ENCODE peak calls at places on chromosomes 4 and X, in ten cellular contexts. D, Q, V, B, Z, K, N, O, T and P are unnamed samples.

GRCh38 chrX:20857746-20858145 is 516.5 kb upstream of the CNKSR2 start:
- DNase-seq in T (no peak), D (peak; percentile 5), B (no peak), V (no peak), K (no peak), Z (no peak), N (no peak), O (peak; percentile 82), Q (no peak), P (no peak)

GRCh38 chr4:184868623-184869022 is 42.9 kb upstream of the ACSL1 start:
- DNase-seq in O (no peak), D (no peak), Z (no peak), B (no peak), K (no peak), N (no peak), T (no peak), V (no peak), Q (no peak), P (no peak)

GRCh38 chrX:39337461-39337860 is 536.2 kb downstream of the MID1IP1 start:
- DNase-seq in Q (no peak), T (no peak), N (no peak), D (no peak), O (no peak), V (peak; percentile 22), K (no peak), Z (no peak), B (no peak), P (no peak)

GRCh38 chr4:184417802-184418511 is 56.4 kb downstream of the IRF2 start:
- DNase-seq in T (no peak), Z (no peak), D (no peak), V (no peak), B (peak; percentile 58), K (no peak), Q (peak; percentile 22), N (no peak), O (peak; percentile 87), P (no peak)

GRCh38 chr4:129240816-129241215 is 144.9 kb downstream of the C4orf33 start:
- DNase-seq in T (no peak), O (no peak), K (peak; percentile 50), N (no peak), B (peak; percentile 35), Q (no peak), Z (no peak), D (no peak), V (no peak), P (no peak)

GRCh38 chr4:57154191-57154590 is 44.0 kb upstream of the IGFBP7 start:
- DNase-seq in D (no peak), T (no peak), K (no peak), V (no peak), N (no peak), Q (no peak), O (peak; percentile 8), Z (no peak), B (no peak), P (no peak)

GRCh38 chrX:147920161-147920666 is 8.5 kb downstream of the FMR1 start:
- DNase-seq in K (no peak), T (no peak), Q (no peak), V (no peak), D (no peak), N (no peak), O (no peak), Z (no peak), B (no peak), P (no peak)

GRCh38 chr4:1366371-1367229 is 19.6 kb downstream of the UVSSA start:
- DNase-seq in K (no peak), Z (peak; percentile 9), V (no peak), Q (no peak), N (no peak), B (no peak), T (no peak), D (no peak), O (no peak), P (no peak)

GRCh38 chr4:64756016-64756415 is 346.8 kb upstream of the TECRL start:
- DNase-seq in O (peak; percentile 73), D (no peak), Z (no peak), V (no peak), B (peak; percentile 16), K (no peak), Q (no peak), N (no peak), T (no peak), P (no peak)

GRCh38 chr4:31530555-31530954 is 810.4 kb downstream of the PCDH7 start:
- DNase-seq in Q (no peak), N (no peak), V (no peak), T (no peak), K (no peak), D (no peak), B (no peak), O (no peak), Z (no peak), P (no peak)

GRCh38 chr4:141788169-141788915 is 152.0 kb downstream of the IL15 start:
- DNase-seq in B (peak; percentile 76), K (no peak), T (no peak), N (no peak), Q (no peak), D (no peak), O (peak; percentile 65), Z (no peak), V (no peak), P (no peak)

GRCh38 chrX:12956704-12957541 is 18.0 kb upstream of the TMSB4X start:
- DNase-seq in T (no peak), N (peak; percentile 49), O (peak; percentile 68), K (peak; percentile 26), V (no peak), Z (no peak), B (no peak), Q (peak; percentile 74), D (no peak), P (no peak)

GRCh38 chrX:107118322-107119147 is at the start of gene RBM41:
- DNase-seq in Z (peak; percentile 69), B (peak; percentile 68), N (peak; percentile 49), T (peak; percentile 86), Q (peak; percentile 86), O (peak; percentile 79), D (peak; percentile 44), K (peak; percentile 85), V (peak; percentile 60), P (peak; percentile 50)

GRCh38 chr4:164467493-164467892 is 286.4 kb upstream of the SMIM31 start:
- DNase-seq in B (no peak), K (no peak), D (no peak), N (no peak), Q (no peak), T (no peak), O (no peak), Z (no peak), V (no peak), P (no peak)

GRCh38 chr4:112302320-112303274 is 5.4 kb downstream of the ALPK1 start:
- DNase-seq in Z (no peak), B (no peak), T (no peak), D (no peak), V (no peak), O (no peak), Q (no peak), N (no peak), K (no peak), P (no peak)

GRCh38 chr4:112296949-112297483 is at the start of gene ALPK1:
- DNase-seq in T (no peak), N (no peak), Z (no peak), Q (no peak), K (no peak), O (peak; percentile 95), D (no peak), V (no peak), B (peak; percentile 74), P (no peak)

DNA sequence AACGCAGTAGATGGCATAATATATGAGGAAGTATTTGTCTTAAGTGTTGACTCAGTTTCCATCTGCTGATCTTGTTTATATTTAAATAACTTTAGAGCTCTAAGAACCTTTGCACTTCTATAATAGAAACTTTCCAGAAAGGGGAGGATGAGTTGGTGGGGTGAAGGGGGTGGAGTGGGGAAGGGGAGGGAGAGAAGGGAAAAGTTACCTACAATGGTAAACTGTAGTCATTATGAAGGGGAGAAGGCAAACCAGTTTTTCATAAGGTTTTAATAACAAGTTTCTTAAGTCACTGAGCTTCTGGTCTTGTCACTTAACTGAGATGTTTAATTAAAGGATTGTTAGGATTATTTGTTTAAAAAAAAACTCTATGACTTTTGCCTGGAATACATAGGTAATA is 326 bp downstream of the ALPK1 start:
- DNase-seq in T (no peak), Q (no peak), K (no peak), B (no peak), Z (no peak), V (no peak), O (no peak), N (no peak), D (no peak), P (no peak)
- TF ChIP-seq CTCF in T (no peak), Q (no peak), K (no peak), B (no peak), Z (no peak), V (no peak), O (no peak), N (no peak), D (no peak), P (no peak)

DNA sequence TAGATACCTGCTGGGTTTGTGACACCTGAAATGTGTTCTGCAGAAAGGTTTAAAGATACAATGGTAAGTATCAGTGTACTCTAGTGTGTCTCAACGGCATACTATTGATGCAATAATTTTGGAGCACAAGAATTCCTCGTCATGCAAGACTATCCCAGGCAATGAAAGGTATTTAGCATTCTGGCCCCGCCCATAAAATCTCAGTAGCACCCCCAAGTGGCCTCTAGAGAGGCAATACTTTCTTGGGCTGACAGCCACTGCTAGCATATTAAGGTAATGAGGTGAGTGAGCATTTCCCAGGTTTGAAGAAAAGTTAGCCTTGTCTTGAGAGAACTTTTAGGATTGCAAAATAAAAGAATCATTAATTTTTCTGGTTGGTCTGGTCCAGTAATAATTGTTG is 24.0 kb downstream of the TAB3 start:
- DNase-seq in D (no peak), B (no peak), Q (peak; percentile 30), T (no peak), O (peak; percentile 22), V (no peak), Z (no peak), K (peak; percentile 21), N (no peak), P (peak; percentile 4)
- TF ChIP-seq CTCF in D (peak; percentile 40), B (peak; percentile 34), Q (peak; percentile 12), T (no peak), O (peak; percentile 11), V (no peak), Z (no peak), K (no peak), N (no peak), P (no peak)

GRCh38 chr4:7014815-7015214 is 28.4 kb upstream of the TADA2B start:
- DNase-seq in D (no peak), Z (no peak), K (no peak), V (no peak), N (no peak), B (no peak), Q (no peak), T (no peak), O (no peak), P (no peak)
- TF ChIP-seq CTCF in D (no peak), Z (no peak), K (no peak), V (no peak), N (no peak), B (no peak), Q (no peak), T (no peak), O (no peak), P (no peak)

DNA sequence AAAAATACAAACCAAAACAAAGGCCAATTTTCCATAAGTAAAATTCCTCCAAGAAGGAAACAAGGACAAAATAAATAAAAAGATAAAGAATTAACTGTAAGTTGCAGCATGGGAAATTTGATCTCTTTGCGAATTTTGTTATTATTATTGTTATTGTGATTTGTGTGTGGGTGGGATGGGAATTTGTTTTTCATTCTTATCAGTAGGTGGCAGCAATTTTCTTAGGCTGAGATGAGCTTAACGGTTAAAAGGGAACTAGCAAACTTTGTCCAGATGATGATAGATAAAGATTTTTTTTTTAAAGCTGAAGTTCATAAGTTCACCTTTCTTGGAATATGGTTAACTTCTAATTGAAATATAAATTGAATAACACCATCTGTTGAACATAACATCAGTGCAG is 83.2 kb upstream of the IL1RAPL2 start:
- DNase-seq in V (no peak), B (no peak), D (no peak), T (no peak), O (peak; percentile 1), N (no peak), Z (no peak), Q (no peak), K (no peak), P (no peak)
- TF ChIP-seq CTCF in V (no peak), B (peak; percentile 4), D (peak; percentile 46), T (no peak), O (no peak), N (no peak), Z (no peak), Q (no peak), K (no peak), P (no peak)